ENCODE peak calls at places on chromosomes 2 and 18, in five cellular contexts. H is bronchial epithelial cell, O is neuronal stem cell, R is T-helper 17 cell, B is prostate gland. T is an unnamed sample.

GRCh38 chr2:236667526-236667925 is 97.9 kb downstream of the ACKR3 start:
- DNase-seq in H (no peak), O (no peak), R (no peak), B (no peak), T (no peak)

GRCh38 chr2:98311771-98312545 is 34.3 kb upstream of the CNGA3 start:
- DNase-seq in H (no peak), O (no peak), R (no peak), B (no peak), T (no peak)

GRCh38 chr18:12336887-12337286 is 28.8 kb downstream of the TUBB6 start:
- DNase-seq in H (peak), O (no peak), R (no peak), B (no peak), T (no peak)

GRCh38 chr2:223076573-223076972 is 24.6 kb downstream of the KCNE4 start:
- DNase-seq in H (peak), O (no peak), R (no peak), B (no peak), T (no peak)

GRCh38 chr2:217950401-217950871 is 52.4 kb downstream of the TNS1 start:
- DNase-seq in H (no peak), O (no peak), R (no peak), B (no peak), T (peak)

GRCh38 chr2:235523486-235524150 is 29.8 kb downstream of the AGAP1 start:
- DNase-seq in H (no peak), O (no peak), R (no peak), B (no peak), T (no peak)

GRCh38 chr2:203870942-203871341 is 3.4 kb downstream of the CTLA4 start:
- DNase-seq in H (no peak), O (no peak), R (no peak), B (no peak), T (no peak)

GRCh38 chr2:178615969-178616368 is 135.7 kb downstream of the PLEKHA3 start:
- DNase-seq in H (no peak), O (no peak), R (no peak), B (no peak), T (no peak)

GRCh38 chr18:6221602-6222014 is 193.1 kb downstream of the L3MBTL4 start:
- DNase-seq in H (no peak), O (no peak), R (no peak), B (no peak), T (peak)

GRCh38 chr2:140892429-140892828 is 1238.4 kb downstream of the LRP1B start:
- DNase-seq in H (peak), O (no peak), R (no peak), B (no peak), T (no peak)

T was measured in thyroid gland.